ENCODE peak calls at places on chromosome 15, in nine cellular contexts. Y, E, Q, K, I, D, O, A and G are unnamed samples.

GRCh38 chr15:36798366-36798765 is 218.9 kb downstream of the CDIN1 start:
- DNase-seq in Y (no peak), E (no peak), Q (no peak), K (no peak), I (peak), D (no peak), O (no peak), A (no peak), G (no peak)

GRCh38 chr15:68469162-68470048 is 37.4 kb upstream of the ITGA11 start:
- DNase-seq in Y (peak), E (no peak), Q (no peak), K (no peak), I (no peak), D (no peak), O (no peak), A (no peak), G (no peak)

GRCh38 chr15:80871801-80872327 is 92.7 kb downstream of the CEMIP start:
- DNase-seq in Y (no peak), E (no peak), Q (no peak), K (no peak), I (no peak), D (no peak), O (no peak), A (no peak), G (no peak)

GRCh38 chr15:59178151-59178705 is 28.4 kb upstream of the LDHAL6B start:
- DNase-seq in Y (no peak), E (no peak), Q (no peak), K (no peak), I (no peak), D (no peak), O (no peak), A (no peak), G (no peak)

GRCh38 chr15:43527802-43528541 is 10.6 kb downstream of the MAP1A start:
- DNase-seq in Y (no peak), E (no peak), Q (no peak), K (no peak), I (no peak), D (no peak), O (no peak), A (no peak), G (no peak)

GRCh38 chr15:64158363-64159134 is 4.3 kb downstream of the PPIB start:
- DNase-seq in Y (peak), E (no peak), Q (no peak), K (peak), I (no peak), D (no peak), O (no peak), A (no peak), G (no peak)

GRCh38 chr15:31554261-31554660 is 227.6 kb downstream of the KLF13 start:
- DNase-seq in Y (no peak), E (no peak), Q (peak), K (no peak), I (peak), D (no peak), O (peak), A (peak), G (peak)

GRCh38 chr15:100095896-100096600 is 245.7 kb downstream of the ADAMTS17 start:
- DNase-seq in Y (no peak), E (no peak), Q (no peak), K (no peak), I (no peak), D (no peak), O (no peak), A (no peak), G (no peak)

GRCh38 chr15:36661042-36661441 is 81.6 kb downstream of the CDIN1 start:
- DNase-seq in Y (no peak), E (no peak), Q (no peak), K (no peak), I (no peak), D (no peak), O (no peak), A (no peak), G (no peak)

GRCh38 chr15:99449514-99449913 is 116.3 kb upstream of the MEF2A start:
- DNase-seq in Y (no peak), E (no peak), Q (no peak), K (no peak), I (no peak), D (no peak), O (no peak), A (no peak), G (no peak)

GRCh38 chr15:55907797-55908196 is 85.6 kb downstream of the NEDD4 start:
- DNase-seq in Y (no peak), E (no peak), Q (no peak), K (no peak), I (peak), D (no peak), O (no peak), A (no peak), G (no peak)

DNA sequence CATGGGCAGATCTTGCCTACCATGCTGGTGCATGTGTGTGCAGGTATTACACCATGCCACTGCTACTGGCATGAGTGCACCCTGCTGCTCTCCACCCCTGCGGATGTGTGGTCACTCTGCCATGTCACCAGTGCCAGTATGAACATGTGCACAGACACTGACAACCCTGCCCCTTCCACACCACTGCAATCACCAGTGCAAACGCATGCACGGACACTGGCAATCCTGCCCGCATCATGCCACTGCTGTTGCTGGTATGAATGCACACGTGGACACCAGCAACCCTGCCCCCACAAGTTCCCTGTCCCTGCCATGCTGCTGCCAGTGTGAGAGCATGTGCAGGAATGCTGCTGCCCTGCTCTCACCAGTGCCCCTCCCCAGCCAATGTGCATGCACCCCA is 24.8 kb upstream of the TUBGCP5 start:
- DNase-seq in Y (peak), E (no peak), Q (no peak), K (no peak), I (no peak), D (no peak), O (no peak), A (no peak), G (no peak)
- H3K4me3 ChIP-seq in Y (no peak), E (no peak), Q (no peak), K (no peak), I (no peak), D (no peak), O (no peak), A (no peak), G (no peak)

DNA sequence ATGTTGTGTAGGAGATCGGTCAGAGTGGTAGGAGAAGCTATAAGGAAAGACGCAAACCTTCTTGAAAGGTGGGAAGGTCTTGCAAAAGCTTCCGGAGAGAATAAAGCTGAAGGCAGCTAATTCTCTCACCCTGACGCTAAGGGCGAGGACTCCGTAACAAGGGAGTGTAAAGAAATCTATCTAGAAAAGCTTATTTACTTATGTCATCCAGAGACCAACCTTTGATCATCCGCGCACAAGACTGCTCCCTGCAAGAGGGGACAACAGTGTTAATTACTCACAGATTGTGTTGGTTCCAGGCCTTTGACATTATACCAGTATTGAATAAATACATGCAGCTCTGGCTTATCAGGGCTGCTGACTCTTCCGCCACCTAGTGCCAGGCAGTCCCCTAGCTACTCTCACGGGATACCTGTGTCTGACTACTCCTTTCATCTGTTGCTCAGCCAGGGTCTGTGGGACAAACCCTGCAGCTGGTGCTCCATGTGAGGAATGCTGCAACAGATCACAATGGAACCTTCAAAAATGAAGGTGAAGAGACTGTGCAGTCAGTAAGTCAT is 211.7 kb downstream of the DTWD1 start:
- DNase-seq in Y (no peak), E (no peak), Q (no peak), K (peak), I (no peak), D (no peak), O (no peak), A (no peak), G (peak)
- TF ChIP-seq CTCF in Y (no peak), E (no peak), Q (no peak), K (peak), I (peak), D (no peak), O (peak), A (peak), G (peak)

GRCh38 chr15:40281057-40281850 is 1.6 kb downstream of the ANKRD63 start:
- DNase-seq in Y (no peak), E (no peak), Q (peak), K (no peak), I (no peak), D (no peak), O (no peak), A (no peak), G (no peak)
- H3K4me3 ChIP-seq in Y (no peak), E (peak), Q (peak), K (peak), I (no peak), D (peak), O (no peak), A (peak), G (no peak)

GRCh38 chr15:49064281-49064653 is 18.0 kb upstream of the SECISBP2L start:
- DNase-seq in Y (no peak), E (no peak), Q (no peak), K (no peak), I (no peak), D (no peak), O (no peak), A (no peak), G (no peak)

GRCh38 chr15:49062900-49063299 is 16.7 kb upstream of the SECISBP2L start:
- DNase-seq in Y (no peak), E (no peak), Q (peak), K (no peak), I (no peak), D (no peak), O (no peak), A (no peak), G (no peak)

GRCh38 chr15:49066374-49066773 is 20.1 kb upstream of the SECISBP2L start:
- DNase-seq in Y (no peak), E (no peak), Q (no peak), K (no peak), I (no peak), D (no peak), O (no peak), A (no peak), G (no peak)

GRCh38 chr15:49064884-49065283 is 18.6 kb upstream of the SECISBP2L start:
- DNase-seq in Y (no peak), E (no peak), Q (no peak), K (peak), I (peak), D (no peak), O (no peak), A (no peak), G (no peak)

DNA sequence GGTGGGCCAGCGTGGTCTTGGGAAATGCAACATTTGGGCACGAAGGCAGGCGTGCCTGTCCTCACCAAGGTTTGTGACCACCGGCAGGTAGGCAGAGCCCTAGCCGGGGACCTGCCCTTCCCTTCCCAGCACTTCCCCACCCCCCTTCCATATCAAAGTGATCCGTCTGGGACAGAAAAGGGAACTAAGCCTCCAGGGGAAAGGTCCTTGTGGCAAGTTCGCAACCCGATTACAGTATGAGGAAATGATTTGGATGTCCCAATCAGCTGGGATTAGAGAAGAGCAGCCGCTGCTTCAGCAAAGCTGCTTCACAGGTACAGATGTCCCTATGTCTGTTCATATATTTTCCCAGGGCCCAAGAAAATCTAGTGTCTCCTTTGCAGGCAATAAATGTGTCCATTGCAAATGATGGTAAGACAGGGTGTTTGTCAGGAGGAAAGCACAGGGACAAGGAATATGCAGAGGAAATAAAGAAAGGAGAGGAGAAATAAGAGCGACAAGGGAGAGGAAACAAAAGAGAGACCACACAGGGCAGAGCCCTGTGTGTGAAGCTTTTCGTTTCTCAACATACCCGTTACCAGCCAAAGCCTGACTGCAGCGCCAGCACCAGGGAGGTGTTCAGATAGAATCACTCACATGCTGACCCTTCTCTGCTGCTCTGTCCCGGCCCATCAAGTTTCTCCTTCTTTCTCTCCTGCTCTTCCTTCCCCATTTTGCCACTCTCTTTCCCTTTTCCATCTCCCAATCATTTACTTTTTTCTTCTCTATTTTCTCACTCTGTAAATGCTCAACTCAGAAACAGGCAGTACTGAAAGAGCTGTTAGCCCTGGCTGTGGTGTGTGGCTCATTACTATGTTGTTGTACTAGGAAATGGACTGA is 17.4 kb upstream of the SECISBP2L start:
- DNase-seq in Y (no peak), E (no peak), Q (no peak), K (no peak), I (no peak), D (no peak), O (no peak), A (no peak), G (no peak)
- TF ChIP-seq CTCF in Y (no peak), E (no peak), Q (no peak), K (no peak), I (no peak), D (no peak), O (no peak), A (no peak), G (no peak)

GRCh38 chr15:52056496-52056895 is 37.5 kb downstream of the MAPK6 start:
- DNase-seq in Y (no peak), E (no peak), Q (no peak), K (no peak), I (no peak), D (no peak), O (no peak), A (no peak), G (no peak)

GRCh38 chr15:52056001-52056400 is 37.0 kb downstream of the MAPK6 start:
- DNase-seq in Y (no peak), E (no peak), Q (no peak), K (no peak), I (no peak), D (no peak), O (no peak), A (no peak), G (no peak)

GRCh38 chr15:52054381-52054780 is 35.4 kb downstream of the MAPK6 start:
- DNase-seq in Y (no peak), E (no peak), Q (no peak), K (no peak), I (no peak), D (no peak), O (no peak), A (no peak), G (no peak)

GRCh38 chr15:52050416-52050815 is 31.4 kb downstream of the MAPK6 start:
- DNase-seq in Y (no peak), E (no peak), Q (no peak), K (no peak), I (peak), D (no peak), O (no peak), A (no peak), G (no peak)

GRCh38 chr15:52052076-52052935 is 33.3 kb downstream of the MAPK6 start:
- DNase-seq in Y (no peak), E (no peak), Q (no peak), K (no peak), I (peak), D (no peak), O (no peak), A (no peak), G (no peak)
- H3K4me3 ChIP-seq in Y (no peak), E (no peak), Q (no peak), K (no peak), I (no peak), D (no peak), O (no peak), A (no peak), G (no peak)

GRCh38 chr15:52527898-52528464 is 699 bp downstream of the MYO5A start:
- DNase-seq in Y (peak), E (no peak), Q (no peak), K (peak), I (peak), D (peak), O (no peak), A (no peak), G (peak)

GRCh38 chr15:52529289-52529929 is 729 bp upstream of the MYO5A start:
- DNase-seq in Y (no peak), E (no peak), Q (no peak), K (no peak), I (no peak), D (no peak), O (no peak), A (no peak), G (peak)

GRCh38 chr15:52529940-52530339 is 1.3 kb upstream of the MYO5A start:
- DNase-seq in Y (no peak), E (no peak), Q (no peak), K (no peak), I (no peak), D (no peak), O (no peak), A (no peak), G (no peak)

GRCh38 chr15:52527196-52527897 is 1.3 kb downstream of the MYO5A start:
- DNase-seq in Y (no peak), E (no peak), Q (no peak), K (no peak), I (no peak), D (no peak), O (no peak), A (no peak), G (no peak)

GRCh38 chr15:52528465-52529288 is at the start of gene MYO5A:
- DNase-seq in Y (peak), E (no peak), Q (peak), K (peak), I (peak), D (peak), O (peak), A (peak), G (peak)
- TF ChIP-seq CTCF in Y (no peak), E (no peak), Q (no peak), K (peak), I (peak), D (no peak), O (peak), A (no peak), G (peak)

GRCh38 chr15:74130849-74131617 is 647 bp downstream of the ISLR2 start:
- DNase-seq in Y (no peak), E (no peak), Q (no peak), K (no peak), I (no peak), D (no peak), O (no peak), A (no peak), G (no peak)
- H3K4me3 ChIP-seq in Y (no peak), E (no peak), Q (no peak), K (no peak), I (no peak), D (peak), O (no peak), A (peak), G (no peak)

DNA sequence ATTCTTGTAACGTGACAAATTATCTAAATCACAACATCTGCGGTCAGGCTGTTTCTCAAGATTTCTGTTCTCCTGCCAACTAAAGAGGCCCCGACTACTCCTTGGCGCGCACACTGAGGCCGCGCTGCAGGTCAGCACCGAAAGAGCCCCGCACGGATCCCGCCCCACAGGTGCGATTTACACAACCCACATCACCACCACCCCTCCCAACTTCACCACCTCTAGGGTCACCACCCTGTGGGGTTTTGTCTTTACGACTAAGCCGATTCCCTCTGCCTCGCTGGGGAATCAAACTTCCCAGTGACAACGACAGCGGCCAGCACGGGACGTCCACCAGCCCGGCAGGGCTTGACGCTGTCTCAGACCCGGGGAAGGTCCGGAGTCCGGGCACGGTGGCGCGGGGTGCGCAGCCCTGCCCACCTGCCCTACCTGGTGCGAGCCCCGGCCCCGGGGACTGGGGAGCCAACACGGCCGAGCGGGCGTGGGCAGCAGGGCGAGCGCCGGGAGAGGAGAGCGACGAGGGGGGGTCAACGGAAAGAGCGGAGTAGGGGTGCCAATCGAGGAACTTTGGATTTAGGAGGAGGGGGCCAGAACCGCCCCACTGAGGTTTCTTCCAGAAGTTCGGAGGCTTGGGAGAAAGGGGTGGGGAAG is 764 bp downstream of the UACA start:
- DNase-seq in Y (peak), E (no peak), Q (peak), K (peak), I (peak), D (peak), O (no peak), A (peak), G (no peak)
- TF ChIP-seq CTCF in Y (no peak), E (no peak), Q (no peak), K (no peak), I (no peak), D (no peak), O (no peak), A (no peak), G (no peak)

DNA sequence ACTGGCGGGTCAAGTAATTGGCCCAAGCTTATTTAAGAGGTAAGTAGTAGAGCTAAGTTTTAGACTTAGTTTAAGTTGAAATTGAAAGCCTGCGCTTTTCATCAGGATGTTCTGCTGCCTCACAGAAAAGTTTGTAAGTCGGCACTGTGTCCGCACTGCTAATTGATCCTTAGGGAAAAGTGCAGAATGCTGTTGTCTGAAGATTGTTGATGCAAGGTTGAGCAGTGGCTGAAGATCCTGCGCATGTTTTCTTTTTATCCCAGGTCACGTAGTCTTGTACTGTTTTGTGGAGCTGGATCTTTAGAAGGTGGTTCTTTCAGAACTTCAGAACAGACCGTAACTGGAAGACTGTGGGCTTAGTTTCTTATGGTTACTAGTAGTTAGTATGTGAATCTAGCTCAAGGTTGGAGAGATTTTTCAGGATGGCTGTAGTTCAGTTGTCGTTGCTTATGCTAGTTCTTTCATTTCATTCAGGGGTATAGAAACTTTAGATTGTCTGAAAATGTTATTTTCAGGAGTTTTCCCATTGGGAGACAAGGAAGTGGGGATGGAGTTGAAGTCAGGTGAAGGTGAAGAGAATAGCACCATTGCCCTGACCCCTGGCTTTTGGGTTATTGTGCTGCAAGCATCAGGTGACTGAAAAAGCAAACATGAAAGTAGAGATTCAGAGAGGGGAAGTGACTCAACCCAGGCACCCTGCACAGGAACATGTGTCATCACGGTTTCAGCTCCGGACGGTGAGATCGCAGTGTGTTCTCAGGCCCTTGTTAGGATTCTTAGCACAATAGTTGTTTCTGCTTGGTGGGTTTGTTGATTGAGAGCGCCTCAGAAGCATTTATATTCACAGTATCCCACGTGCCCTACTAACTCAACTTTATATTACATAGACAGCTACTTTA is 32.8 kb downstream of the AKAP13 start:
- DNase-seq in Y (peak), E (no peak), Q (peak), K (no peak), I (peak), D (peak), O (peak), A (peak), G (peak)
- H3K4me3 ChIP-seq in Y (no peak), E (no peak), Q (no peak), K (no peak), I (peak), D (no peak), O (no peak), A (peak), G (no peak)